ENCODE peak calls at places on chromosomes 12 and 14, in five cellular contexts. N is gastrocnemius medialis, P is upper lobe of right lung, H is psoas muscle, G is kidney. F is an unnamed sample.

GRCh38 chr14:101557811-101558738 is 3.2 kb upstream of the DIO3 start:
- DNase-seq in N (peak), P (no peak), H (peak), G (peak), F (peak)

GRCh38 chr12:4148418-4149056 is 125.0 kb upstream of the CCND2 start:
- DNase-seq in N (peak), P (peak), H (peak), G (peak), F (peak)

GRCh38 chr12:48954781-48955501 is 2.3 kb downstream of the ARF3 start:
- DNase-seq in N (no peak), P (no peak), H (no peak), G (no peak), F (no peak)

GRCh38 chr12:53190108-53190729 is 9.5 kb upstream of the CSAD start:
- DNase-seq in N (peak), P (peak), H (peak), G (no peak), F (peak)

GRCh38 chr12:8544295-8544694 is 3.6 kb upstream of the CLEC4E start:
- DNase-seq in N (peak), P (no peak), H (no peak), G (no peak), F (peak)

GRCh38 chr14:91416744-91417133 is 881 bp downstream of the CCDC88C start:
- DNase-seq in N (no peak), P (peak), H (no peak), G (peak), F (no peak)

GRCh38 chr12:118374909-118375308 is 1.4 kb upstream of the SUDS3 start:
- DNase-seq in N (no peak), P (no peak), H (no peak), G (no peak), F (no peak)

GRCh38 chr14:103123128-103123633 is at the start of gene TNFAIP2:
- DNase-seq in N (peak), P (peak), H (peak), G (peak), F (peak)

GRCh38 chr12:53974084-53975018 is at the start of gene HOTAIR:
- DNase-seq in N (peak), P (no peak), H (no peak), G (no peak), F (peak)

GRCh38 chr14:53126705-53127104 is 26.4 kb downstream of the DDHD1 start:
- DNase-seq in N (no peak), P (no peak), H (no peak), G (no peak), F (no peak)

GRCh38 chr14:61438860-61439765 is 117.7 kb downstream of the PRKCH start:
- DNase-seq in N (peak), P (peak), H (peak), G (peak), F (peak)

DNA sequence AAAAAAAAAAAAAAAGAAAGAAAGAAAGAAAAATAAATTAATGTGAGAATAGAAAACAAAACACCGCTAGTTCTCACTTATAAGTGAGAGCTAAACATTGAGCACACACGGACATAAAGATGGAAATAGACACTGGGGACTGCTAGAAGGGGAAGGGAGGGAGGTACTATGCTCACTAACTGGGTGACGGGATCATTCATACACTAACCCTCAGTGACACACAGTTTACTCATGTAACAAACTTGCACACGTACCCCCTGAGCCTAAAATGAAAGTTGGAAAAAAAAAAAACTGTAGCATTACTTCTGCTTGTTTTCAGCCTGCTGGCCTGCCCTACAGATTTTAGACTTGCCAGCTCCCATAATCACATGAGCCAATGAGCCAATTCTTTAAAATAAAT is 10.5 kb upstream of the PRMT5 start:
- DNase-seq in N (no peak), P (no peak), H (no peak), G (no peak), F (no peak)
- H3K27ac ChIP-seq in N (no peak), P (no peak), H (no peak), G (no peak), F (no peak)

DNA sequence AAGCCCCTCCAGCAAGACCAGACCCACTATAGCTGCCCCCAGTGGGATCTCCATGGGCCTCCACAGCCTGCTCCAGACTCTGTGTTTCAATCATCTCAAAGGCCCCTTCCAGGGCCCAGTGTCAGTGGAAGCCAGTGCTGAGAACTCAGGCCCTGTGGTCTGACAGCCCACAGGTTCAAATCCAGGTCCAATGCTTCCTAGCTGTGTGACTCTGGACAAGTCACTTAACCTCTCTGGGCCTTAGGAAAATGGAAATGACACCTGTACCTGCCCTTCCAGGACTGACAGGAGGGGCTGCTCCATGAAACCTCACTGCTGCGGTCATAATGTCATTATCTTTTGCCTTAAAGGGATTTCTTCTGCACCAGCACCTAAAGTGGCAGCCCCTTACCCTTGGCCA is 101.9 kb downstream of the NCOR2 start:
- DNase-seq in N (no peak), P (no peak), H (no peak), G (peak), F (no peak)
- H3K4me3 ChIP-seq in N (no peak), P (peak), H (no peak), G (no peak), F (no peak)

GRCh38 chr12:57459055-57459749 is 383 bp upstream of the GLI1 start:
- DNase-seq in N (peak), P (peak), H (peak), G (peak), F (peak)
- H3K27ac ChIP-seq in N (peak), P (peak), H (peak), G (peak), F (peak)

DNA sequence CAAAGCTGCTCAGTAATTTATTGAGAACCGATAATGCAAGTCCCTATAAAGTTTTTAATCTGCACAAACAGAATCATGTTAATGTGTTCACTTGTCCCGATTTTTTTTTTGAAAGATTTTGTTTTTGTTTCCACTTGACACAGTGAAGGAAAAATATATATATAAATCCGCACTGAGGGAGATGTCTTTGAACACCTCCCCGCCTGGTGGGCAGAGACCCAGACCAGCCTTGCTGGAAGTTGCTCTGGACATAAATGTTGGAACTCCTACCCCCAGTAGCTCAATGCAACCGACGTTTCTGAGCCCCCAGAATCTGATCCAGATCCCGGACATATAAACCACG is 12.7 kb downstream of the TBX3 start:
- DNase-seq in N (no peak), P (no peak), H (no peak), G (no peak), F (no peak)
- H3K4me3 ChIP-seq in N (peak), P (peak), H (no peak), G (no peak), F (no peak)

GRCh38 chr14:90300649-90301048 is 31.1 kb downstream of the NRDE2 start:
- DNase-seq in N (no peak), P (no peak), H (no peak), G (no peak), F (no peak)
- H3K27ac ChIP-seq in N (peak), P (no peak), H (peak), G (no peak), F (peak)

DNA sequence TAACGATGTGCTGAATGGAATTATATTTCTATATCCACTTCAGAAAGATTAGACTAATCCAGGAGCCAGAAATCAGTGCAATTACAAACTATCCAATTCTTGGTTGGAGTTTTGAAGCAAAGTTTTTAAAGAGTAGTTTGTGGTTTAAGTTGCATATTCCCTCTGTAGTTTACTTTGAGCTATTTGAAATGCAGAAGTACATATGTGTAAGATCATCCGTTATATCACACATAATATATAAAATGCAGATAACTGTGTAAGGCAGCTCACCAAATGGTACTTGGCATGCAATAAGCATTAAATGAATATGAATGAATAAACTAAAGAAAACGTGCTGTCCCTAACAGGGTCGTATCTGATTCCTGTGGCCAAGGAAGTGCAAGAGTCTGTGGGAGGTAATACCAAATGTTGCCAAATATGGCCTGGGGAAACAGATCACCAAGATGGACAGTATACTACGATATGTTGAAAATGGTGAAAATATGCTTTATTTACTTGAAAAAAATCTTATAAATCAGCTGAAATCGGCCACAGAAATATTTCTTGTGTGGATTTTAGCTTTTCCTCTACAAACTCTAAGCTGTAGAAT is 207.1 kb downstream of the PELI2 start:
- DNase-seq in N (no peak), P (no peak), H (no peak), G (no peak), F (no peak)
- H3K4me3 ChIP-seq in N (no peak), P (no peak), H (no peak), G (no peak), F (no peak)

DNA sequence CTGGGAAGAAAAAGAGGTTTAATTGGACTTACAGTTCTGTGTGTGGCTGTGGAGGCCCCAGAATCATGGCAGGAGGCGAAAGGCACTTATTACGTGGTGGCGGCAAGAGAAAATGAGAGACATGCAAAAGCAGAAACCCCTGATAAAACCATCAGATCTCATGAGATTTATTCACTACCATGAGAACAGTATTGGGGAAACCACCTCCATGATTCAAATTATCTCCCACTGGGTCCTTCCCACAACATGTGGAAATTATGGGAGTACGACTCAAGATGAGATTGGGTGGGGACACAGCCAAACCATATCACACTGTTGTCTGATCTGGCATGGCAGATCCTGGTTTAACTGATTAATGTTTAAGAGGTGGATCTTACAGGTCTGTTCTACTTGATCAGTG is 5.5 kb downstream of the DDX47 start:
- DNase-seq in N (no peak), P (no peak), H (no peak), G (no peak), F (no peak)
- H3K27ac ChIP-seq in N (no peak), P (no peak), H (no peak), G (no peak), F (peak)

DNA sequence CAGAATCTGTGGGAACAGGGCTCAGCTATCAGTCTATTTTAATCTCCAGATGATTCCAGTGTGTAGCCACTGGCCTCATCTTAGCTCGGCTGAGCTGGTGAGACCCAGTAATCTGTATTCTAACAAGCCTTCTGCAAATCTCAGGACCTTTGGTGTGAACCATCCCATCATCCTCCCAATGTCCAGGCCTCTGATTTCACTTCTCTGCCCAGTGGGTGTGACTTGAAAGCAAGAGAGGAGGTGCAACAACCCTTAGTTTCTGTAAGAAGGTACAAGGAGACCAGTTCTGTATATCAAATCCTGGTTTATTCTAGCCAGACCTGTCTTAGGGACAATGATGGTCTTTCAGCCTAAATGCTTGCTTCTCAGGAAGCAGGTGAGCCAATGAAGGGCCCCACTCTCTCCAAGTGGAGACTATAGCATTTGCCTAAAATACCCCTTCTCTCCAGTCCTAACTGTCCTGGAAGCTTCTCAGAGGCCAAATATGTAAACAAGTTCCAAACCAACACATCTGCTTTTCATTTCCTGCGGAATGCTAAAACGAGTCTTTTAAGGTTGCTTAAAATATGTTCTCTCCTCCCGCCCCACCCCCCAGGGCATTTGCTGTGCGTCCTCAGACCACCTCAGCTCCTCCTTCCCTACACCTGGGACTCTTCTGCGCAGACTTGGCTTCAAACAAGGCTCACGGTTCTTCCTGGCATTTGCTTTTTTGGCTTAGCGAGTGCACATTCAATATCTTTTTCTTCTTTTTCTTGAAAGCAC is 78.4 kb upstream of the FUT8 start:
- DNase-seq in N (peak), P (no peak), H (peak), G (no peak), F (no peak)
- H3K4me3 ChIP-seq in N (no peak), P (no peak), H (no peak), G (no peak), F (no peak)

F was measured in tibial artery.